ENCODE peak calls at places on chromosomes 6 and 20, in seven cellular contexts. W is RWPE1, E is HFFc6, K is ascending aorta, Y is progenitor cell of endocrine pancreas, X is endothelial cell, J is fibroblast of the aortic adventitia. U is an unnamed sample.
A peak's percentile ranks its signal among the peaks of the same experiment; 100 is the strongest.

GRCh38 chr6:161880070-161880469 is 606.2 kb upstream of the AGPAT4 start:
- DNase-seq in W (no peak), E (no peak), K (no peak), Y (no peak), X (no peak), J (no peak), U (no peak)

GRCh38 chr6:150153905-150154492 is 11.2 kb downstream of the PPP1R14C start:
- DNase-seq in W (no peak), E (no peak), K (no peak), Y (no peak), X (no peak), J (peak; percentile 18), U (no peak)

GRCh38 chr20:32231847-32232246 is 24.2 kb downstream of the POFUT1 start:
- DNase-seq in W (no peak), E (no peak), K (no peak), Y (no peak), X (peak; percentile 22), J (no peak), U (no peak)

GRCh38 chr20:46348231-46348803 is 40.0 kb upstream of the CDH22 start:
- DNase-seq in W (no peak), E (no peak), K (no peak), Y (no peak), X (peak; percentile 46), J (peak; percentile 52), U (no peak)

GRCh38 chr6:69835414-69836179 is 30.8 kb upstream of the COL19A1 start:
- DNase-seq in W (peak; percentile 33), E (peak; percentile 37), K (no peak), Y (no peak), X (peak; percentile 28), J (peak; percentile 83), U (peak; percentile 53)

GRCh38 chr20:62593616-62594015 is 48.7 kb upstream of the SLCO4A1 start:
- DNase-seq in W (no peak), E (no peak), K (no peak), Y (no peak), X (no peak), J (no peak), U (no peak)

GRCh38 chr20:2973574-2973973 is 69.8 kb upstream of the GNRH2 start:
- DNase-seq in W (no peak), E (no peak), K (no peak), Y (no peak), X (no peak), J (no peak), U (no peak)

GRCh38 chr6:46323312-46323965 is 152.7 kb upstream of the ENPP5 start:
- DNase-seq in W (peak; percentile 55), E (peak; percentile 66), K (no peak), Y (no peak), X (no peak), J (peak; percentile 91), U (peak; percentile 90)

GRCh38 chr20:59571591-59572314 is 32.6 kb upstream of the PHACTR3 start:
- DNase-seq in W (peak; percentile 93), E (peak; percentile 36), K (no peak), Y (peak; percentile 75), X (peak; percentile 81), J (peak; percentile 52), U (peak; percentile 20)

GRCh38 chr6:33490198-33490597 is 35.8 kb downstream of the ZBTB9 start:
- DNase-seq in W (peak; percentile 8), E (no peak), K (no peak), Y (no peak), X (no peak), J (no peak), U (no peak)

DNA sequence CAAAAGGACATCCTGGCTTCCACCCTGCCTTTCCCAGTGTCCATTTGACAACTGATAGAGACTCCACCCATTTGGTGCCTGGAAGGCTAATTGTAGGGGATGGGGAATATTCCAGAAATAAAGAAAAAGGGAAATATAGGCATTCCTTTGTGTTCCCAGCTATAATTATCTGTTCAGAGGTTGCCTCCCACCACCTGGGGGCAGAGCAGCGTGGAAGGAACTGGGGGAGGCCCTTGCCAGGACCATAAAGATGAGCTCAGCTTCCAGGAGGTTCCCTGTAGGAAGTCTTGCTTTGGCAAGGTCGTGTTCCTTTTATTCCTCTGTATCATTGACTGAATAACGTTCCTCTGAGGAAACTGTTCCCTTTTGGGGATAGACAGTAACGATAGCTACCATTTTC is 214.7 kb downstream of the TFAP2C start:
- DNase-seq in W (no peak), E (no peak), K (no peak), Y (no peak), X (no peak), J (no peak), U (no peak)
- TF ChIP-seq CTCF in W (no peak), E (peak; percentile 44), K (no peak), Y (no peak), X (no peak), J (no peak), U (peak; percentile 19)

DNA sequence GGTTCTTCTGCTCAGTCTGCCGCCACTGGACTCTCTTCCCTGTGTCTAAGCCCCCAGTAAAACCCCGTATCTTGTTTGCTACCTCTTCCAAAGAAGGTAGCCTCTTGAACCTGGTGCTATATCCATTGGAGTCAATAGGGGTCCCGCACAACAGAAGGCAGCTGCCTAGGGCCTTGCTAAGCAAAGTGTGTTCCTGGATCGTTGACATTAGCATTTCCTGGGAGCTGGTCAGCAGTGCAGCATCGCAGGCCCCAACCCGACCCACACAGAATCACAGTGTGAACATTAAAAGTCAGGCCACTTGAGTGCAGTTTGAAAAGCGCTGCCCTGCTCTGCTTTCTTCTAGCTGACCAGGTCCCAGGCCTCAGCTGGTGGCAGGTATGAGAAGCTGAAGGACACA is 2.9 kb downstream of the ADA start:
- DNase-seq in W (no peak), E (no peak), K (no peak), Y (no peak), X (no peak), J (no peak), U (no peak)
- TF ChIP-seq CTCF in W (no peak), E (no peak), K (no peak), Y (peak; percentile 25), X (no peak), J (no peak), U (no peak)

DNA sequence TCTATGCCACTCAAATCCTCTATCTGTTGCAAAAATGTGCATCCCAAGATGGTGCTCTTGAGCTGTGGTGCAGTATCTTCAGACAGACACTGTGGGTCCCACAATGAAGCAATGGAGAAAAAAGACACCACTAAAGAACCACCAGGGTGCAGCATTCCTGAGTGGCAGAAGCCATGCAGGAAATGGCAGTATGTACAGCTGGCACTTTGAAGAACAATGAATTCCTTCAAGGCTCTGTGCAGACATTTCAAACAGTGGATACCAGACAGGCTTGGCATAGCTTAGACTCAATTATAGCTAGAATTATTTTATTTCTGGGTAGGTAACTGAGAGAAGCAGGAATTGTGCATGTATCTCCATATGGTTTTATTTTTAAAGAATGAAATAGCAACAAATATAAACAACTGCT is 24.0 kb upstream of the HDAC2 start:
- DNase-seq in W (peak; percentile 78), E (peak; percentile 93), K (no peak), Y (no peak), X (peak; percentile 66), J (peak; percentile 92), U (peak; percentile 85)
- TF ChIP-seq CTCF in W (peak; percentile 48), E (peak; percentile 92), K (peak; percentile 61), Y (peak; percentile 56), X (peak; percentile 65), J (peak; percentile 79), U (peak; percentile 95)

DNA sequence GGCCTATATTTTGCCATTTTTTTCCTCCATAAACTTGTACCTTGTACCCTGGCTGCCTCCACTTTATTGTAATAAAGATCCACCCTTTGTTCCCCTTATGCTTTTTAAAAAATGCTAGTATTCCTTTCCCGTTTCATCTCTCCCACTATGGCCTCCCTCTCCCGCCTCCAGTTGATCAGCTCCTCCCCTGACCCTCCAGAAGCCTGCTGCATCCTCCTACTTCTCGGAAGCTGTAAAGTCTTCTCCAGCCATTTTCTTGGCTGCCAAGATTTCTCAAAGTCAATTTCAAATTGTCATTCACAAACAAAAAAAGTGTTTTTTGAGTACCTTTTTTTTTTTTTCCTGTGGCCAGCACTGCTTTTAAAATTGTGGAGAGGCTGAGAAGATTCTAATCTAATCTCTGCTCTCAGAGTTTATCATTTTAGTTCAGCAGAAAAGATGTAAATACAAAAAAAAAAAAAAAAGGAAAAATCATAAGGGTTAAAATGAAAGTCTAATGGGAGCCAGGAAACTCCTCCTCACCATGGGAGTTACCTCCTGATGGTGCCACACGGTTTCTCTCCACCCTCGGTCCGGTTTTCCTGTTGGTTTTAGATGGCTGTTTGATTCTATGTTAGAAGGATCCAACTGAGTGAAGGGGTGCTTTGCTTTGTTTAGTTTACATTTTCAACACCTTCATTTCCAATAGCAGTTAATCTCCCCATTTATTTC is 103.0 kb upstream of the KCNK16 start:
- DNase-seq in W (peak; percentile 43), E (no peak), K (no peak), Y (no peak), X (no peak), J (no peak), U (no peak)
- TF ChIP-seq CTCF in W (no peak), E (no peak), K (no peak), Y (no peak), X (no peak), J (no peak), U (no peak)

DNA sequence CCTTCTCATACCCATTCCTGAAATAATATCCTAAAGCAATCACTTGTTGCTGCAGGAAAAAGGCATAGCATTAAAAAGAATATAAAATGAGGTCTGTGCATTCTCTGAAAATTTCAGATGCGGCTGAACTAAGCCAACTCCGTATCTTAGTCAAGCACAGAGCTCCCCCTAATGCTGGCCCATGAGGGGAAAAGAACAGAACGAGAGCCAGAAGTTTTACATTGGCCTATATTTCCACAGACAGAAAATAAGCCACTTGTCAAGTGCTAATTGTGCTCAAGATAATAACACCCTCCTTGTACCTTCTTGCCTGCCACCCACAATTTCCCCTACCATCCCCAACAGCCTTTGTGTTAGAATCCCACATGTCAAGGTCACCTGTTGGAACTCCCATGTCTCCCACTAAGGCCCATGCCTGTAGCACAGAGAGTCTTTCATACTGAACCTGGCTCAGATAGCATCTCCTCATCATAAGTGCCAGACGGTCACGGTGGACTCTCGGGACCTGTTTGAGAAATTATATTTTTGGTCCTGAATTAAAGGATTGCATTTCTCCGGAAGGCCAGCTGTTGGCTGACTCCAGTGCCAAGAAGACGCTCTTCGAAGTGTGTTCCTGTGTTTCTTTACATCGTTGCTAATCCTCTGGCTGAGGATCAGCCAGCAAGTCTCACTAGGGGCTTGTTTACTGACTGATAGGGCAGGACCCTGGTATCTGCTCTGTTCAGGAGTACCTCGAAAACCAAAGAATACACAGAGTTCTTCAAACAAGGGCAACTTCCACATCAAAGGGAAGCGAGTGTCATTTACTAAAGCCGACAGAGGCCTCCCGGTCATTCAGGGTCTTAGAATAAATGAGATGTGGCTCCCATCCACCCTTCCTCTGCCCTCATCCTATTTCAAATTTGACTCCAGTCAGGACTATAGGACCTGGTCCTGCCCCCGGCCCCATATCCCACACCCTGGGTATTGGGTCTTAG is 183.4 kb upstream of the FBXL4 start:
- DNase-seq in W (no peak), E (no peak), K (no peak), Y (no peak), X (no peak), J (no peak), U (no peak)
- TF ChIP-seq CTCF in W (no peak), E (no peak), K (no peak), Y (no peak), X (no peak), J (no peak), U (peak; percentile 23)

GRCh38 chr20:49602370-49603208 is 34.7 kb upstream of the PTGIS start:
- DNase-seq in W (no peak), E (no peak), K (no peak), Y (no peak), X (no peak), J (no peak), U (no peak)
- TF ChIP-seq CTCF in W (no peak), E (no peak), K (no peak), Y (no peak), X (no peak), J (no peak), U (no peak)